ENCODE peak calls at places on chromosomes 2 and 18, in ten cellular contexts. A, G, O, B, R, Q, V, I, N and C are unnamed samples.

GRCh38 chr2:99928472-99929053 is 213.8 kb downstream of the AFF3 start:
- DNase-seq in A (no peak), Q (no peak), I (no peak), N (no peak), V (no peak), G (no peak), B (no peak), O (no peak), R (no peak), C (no peak)

GRCh38 chr2:129112181-129112580 is 793.5 kb upstream of the HS6ST1 start:
- DNase-seq in I (no peak), N (no peak), V (no peak), A (no peak), B (no peak), G (no peak), Q (no peak), R (no peak), O (no peak), C (no peak)

GRCh38 chr2:78397198-78397597 is 628.3 kb upstream of the REG3G start:
- DNase-seq in A (no peak), R (no peak), Q (no peak), G (no peak), B (no peak), N (no peak), O (no peak), V (no peak), I (no peak), C (no peak)

GRCh38 chr2:159098374-159098773 is 129.9 kb downstream of the TANC1 start:
- DNase-seq in V (no peak), N (no peak), G (no peak), I (no peak), B (peak), Q (no peak), A (no peak), R (no peak), O (no peak), C (no peak)

GRCh38 chr2:191917967-191918651 is 71.2 kb upstream of the CAVIN2 start:
- DNase-seq in B (no peak), O (no peak), N (no peak), Q (no peak), I (no peak), G (no peak), A (no peak), R (no peak), V (no peak), C (no peak)

GRCh38 chr2:105394951-105395611 is 3.8 kb downstream of the FHL2 start:
- DNase-seq in I (no peak), Q (peak), O (no peak), R (no peak), B (peak), G (peak), V (no peak), A (no peak), N (no peak), C (no peak)

GRCh38 chr2:8059794-8060193 is 622.1 kb upstream of the ID2 start:
- DNase-seq in G (no peak), B (no peak), V (no peak), Q (no peak), N (no peak), O (no peak), R (no peak), A (no peak), I (no peak), C (no peak)

GRCh38 chr2:145020694-145021093 is 500.8 kb upstream of the ZEB2 start:
- DNase-seq in Q (peak), I (no peak), V (no peak), O (no peak), A (no peak), B (peak), N (no peak), G (no peak), R (no peak), C (no peak)

GRCh38 chr2:237691908-237692600 is 64.7 kb downstream of the LRRFIP1 start:
- DNase-seq in N (peak), V (no peak), G (peak), R (no peak), A (peak), I (peak), O (peak), Q (peak), B (peak), C (peak)

GRCh38 chr2:190984595-190984994 is 29.4 kb downstream of the STAT1 start:
- DNase-seq in Q (peak), V (no peak), G (peak), A (no peak), O (no peak), B (peak), N (no peak), R (no peak), I (no peak), C (peak)

GRCh38 chr2:46645681-46646162 is 166.4 kb downstream of the TMEM247 start:
- DNase-seq in B (peak), Q (peak), A (no peak), V (no peak), I (no peak), N (no peak), R (no peak), G (peak), O (peak), C (peak)

GRCh38 chr2:152950125-152950524 is 231.7 kb downstream of the ARL6IP6 start:
- DNase-seq in V (peak), R (no peak), N (peak), Q (peak), I (no peak), A (no peak), O (no peak), G (peak), B (no peak), C (no peak)

GRCh38 chr2:133956434-133956935 is 297.4 kb upstream of the MGAT5 start:
- DNase-seq in V (no peak), G (no peak), R (no peak), A (no peak), I (no peak), N (no peak), Q (no peak), O (no peak), B (no peak), C (no peak)

GRCh38 chr2:98608962-98609604 is 694 bp downstream of the UNC50 start:
- DNase-seq in G (peak), N (no peak), A (no peak), B (peak), R (no peak), V (no peak), Q (peak), I (no peak), O (no peak), C (no peak)

GRCh38 chr2:42846932-42847595 is 54.7 kb upstream of the HAAO start:
- DNase-seq in B (no peak), I (no peak), V (no peak), O (no peak), A (peak), Q (no peak), N (no peak), R (no peak), G (no peak), C (no peak)

GRCh38 chr2:66122491-66122890 is 312.4 kb upstream of the MEIS1 start:
- DNase-seq in B (no peak), Q (no peak), V (no peak), A (no peak), I (no peak), O (no peak), N (no peak), G (no peak), R (no peak), C (no peak)

GRCh38 chr2:176291335-176291734 is 22.1 kb downstream of the MTX2 start:
- DNase-seq in V (no peak), O (no peak), A (no peak), N (no peak), B (peak), I (no peak), G (no peak), R (no peak), Q (no peak), C (no peak)

GRCh38 chr2:37627715-37628114 is 43.7 kb downstream of the CDC42EP3 start:
- DNase-seq in G (no peak), I (no peak), A (no peak), R (no peak), Q (no peak), V (no peak), B (no peak), O (no peak), N (no peak), C (no peak)

GRCh38 chr2:54384301-54385035 is 71.7 kb upstream of the SPTBN1 start:
- DNase-seq in V (no peak), A (no peak), R (no peak), O (no peak), I (no peak), B (no peak), N (no peak), G (no peak), Q (no peak), C (no peak)

GRCh38 chr18:46416706-46417638 is 240.0 kb downstream of the LOXHD1 start:
- DNase-seq in B (no peak), A (no peak), G (no peak), O (no peak), N (peak), R (no peak), I (no peak), V (no peak), Q (no peak), C (no peak)

GRCh38 chr2:212034841-212035585 is 503.6 kb downstream of the ERBB4 start:
- DNase-seq in Q (peak), R (no peak), O (no peak), B (no peak), N (no peak), V (no peak), A (no peak), I (no peak), G (no peak), C (no peak)

GRCh38 chr2:60306231-60306861 is 247.1 kb downstream of the BCL11A start:
- DNase-seq in I (peak), Q (peak), G (no peak), R (no peak), N (no peak), O (no peak), B (no peak), A (no peak), V (no peak), C (no peak)

GRCh38 chr18:62555135-62555534 is 32.3 kb downstream of the ZCCHC2 start:
- DNase-seq in B (peak), N (no peak), R (peak), A (no peak), Q (peak), O (no peak), I (no peak), V (no peak), G (peak), C (no peak)

GRCh38 chr2:231399046-231399852 is 3.7 kb downstream of the B3GNT7 start:
- DNase-seq in O (no peak), I (no peak), G (no peak), Q (no peak), A (no peak), V (no peak), B (no peak), R (no peak), N (no peak), C (no peak)

GRCh38 chr18:37577051-37577611 is 11.5 kb upstream of the CELF4 start:
- DNase-seq in A (no peak), N (no peak), V (no peak), R (no peak), I (no peak), Q (no peak), O (peak), G (no peak), B (no peak), C (no peak)

GRCh38 chr2:217903859-217904613 is 98.8 kb downstream of the TNS1 start:
- DNase-seq in I (no peak), A (peak), Q (peak), V (no peak), G (peak), R (no peak), B (peak), O (peak), N (no peak), C (no peak)

GRCh38 chr2:9210030-9210429 is 3.4 kb downstream of the ASAP2 start:
- DNase-seq in O (no peak), A (no peak), R (no peak), G (no peak), B (no peak), N (no peak), V (no peak), Q (no peak), I (no peak), C (no peak)

GRCh38 chr2:74267068-74267467 is 68.7 kb downstream of the MTHFD2 start:
- DNase-seq in B (no peak), N (peak), G (no peak), I (no peak), V (no peak), R (no peak), A (no peak), O (no peak), Q (no peak), C (no peak)

GRCh38 chr2:85516649-85517389 is 22.1 kb upstream of the MAT2A start:
- DNase-seq in Q (no peak), I (no peak), A (peak), V (no peak), B (no peak), O (no peak), R (no peak), G (no peak), N (no peak), C (no peak)

GRCh38 chr2:9288233-9288632 is 81.6 kb downstream of the ASAP2 start:
- DNase-seq in V (peak), I (no peak), R (peak), G (peak), A (no peak), O (no peak), Q (peak), B (peak), N (no peak), C (peak)

GRCh38 chr2:166126014-166126639 is 1.7 kb downstream of the SCN1A start:
- DNase-seq in B (peak), G (peak), I (no peak), Q (peak), R (no peak), N (no peak), A (no peak), V (no peak), O (no peak), C (no peak)

GRCh38 chr2:207863345-207863744 is 93.6 kb upstream of the FZD5 start:
- DNase-seq in V (no peak), N (no peak), Q (no peak), R (no peak), I (no peak), G (no peak), B (no peak), A (no peak), O (no peak), C (no peak)

GRCh38 chr2:84996909-84997308 is 25.9 kb downstream of the KCMF1 start:
- DNase-seq in G (no peak), Q (no peak), N (no peak), O (no peak), R (no peak), V (no peak), I (no peak), A (no peak), B (no peak), C (no peak)

GRCh38 chr18:36355511-36355910 is 58.0 kb downstream of the FHOD3 start:
- DNase-seq in V (no peak), O (no peak), G (no peak), I (no peak), N (no peak), R (no peak), A (no peak), B (no peak), Q (no peak), C (no peak)

GRCh38 chr18:49178736-49179135 is 228.0 kb upstream of the SMAD7 start:
- DNase-seq in V (no peak), Q (peak), N (no peak), B (peak), O (no peak), G (peak), R (no peak), A (no peak), I (peak), C (no peak)

GRCh38 chr18:80190311-80190710 is 57.0 kb downstream of the PARD6G start:
- DNase-seq in Q (no peak), R (no peak), V (no peak), G (no peak), A (no peak), B (no peak), I (no peak), N (no peak), O (no peak), C (no peak)

GRCh38 chr2:241540391-241540765 is 18.2 kb upstream of the BOK start:
- DNase-seq in I (no peak), A (no peak), V (no peak), B (no peak), R (no peak), Q (no peak), O (no peak), G (no peak), N (no peak), C (no peak)
- H3K4me3 ChIP-seq in I (no peak), A (peak), V (no peak), B (peak), R (peak), Q (no peak), O (peak), G (no peak), N (no peak), C (no peak)

GRCh38 chr18:55324166-55324565 is 263.8 kb downstream of the TCF4 start:
- DNase-seq in O (no peak), I (no peak), N (no peak), R (no peak), G (no peak), Q (no peak), V (no peak), B (no peak), A (no peak), C (no peak)

GRCh38 chr18:55321268-55322175 is 266.5 kb downstream of the TCF4 start:
- DNase-seq in A (peak), Q (peak), R (no peak), I (peak), N (no peak), G (peak), B (peak), O (peak), V (no peak), C (peak)

GRCh38 chr18:55320399-55321255 is 267.4 kb downstream of the TCF4 start:
- DNase-seq in R (no peak), G (peak), Q (peak), N (no peak), V (no peak), A (no peak), B (peak), O (no peak), I (no peak), C (no peak)

GRCh38 chr18:55323051-55323994 is 264.7 kb downstream of the TCF4 start:
- DNase-seq in O (no peak), G (peak), R (no peak), Q (peak), A (no peak), I (no peak), V (no peak), N (no peak), B (peak), C (no peak)

DNA sequence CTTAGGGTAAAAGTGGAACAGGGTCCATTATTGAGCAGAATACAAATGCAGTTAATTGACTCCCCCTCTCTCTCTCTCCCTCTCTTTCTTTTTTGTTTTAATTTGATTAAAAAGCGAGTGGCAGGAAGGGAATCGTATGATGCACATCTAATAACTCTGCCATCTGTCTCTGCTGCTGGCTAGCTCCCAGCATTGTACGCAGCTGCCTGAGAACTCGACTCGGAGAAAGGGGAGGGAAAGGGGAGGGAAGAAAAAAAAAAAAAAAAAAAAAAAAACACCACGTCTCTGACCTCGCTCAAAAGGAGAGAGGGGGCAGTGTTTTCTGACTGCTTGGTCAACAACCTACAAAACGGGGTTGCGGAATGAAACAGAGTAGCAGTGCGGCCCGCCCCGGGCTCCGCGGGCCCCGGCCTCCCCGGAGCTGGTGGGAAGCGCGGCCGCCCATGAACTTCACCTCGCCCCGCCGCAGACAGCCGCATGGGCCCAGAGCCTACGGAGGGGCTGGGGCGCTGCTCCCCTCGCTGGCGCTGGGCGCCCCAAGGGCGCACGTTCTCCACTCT is 265.7 kb downstream of the TCF4 start:
- DNase-seq in B (peak), Q (peak), N (no peak), G (peak), I (peak), V (peak), R (no peak), A (peak), O (peak), C (peak)
- TF ChIP-seq CTCF in B (peak), Q (peak), N (no peak), G (no peak), I (no peak), V (no peak), R (no peak), A (no peak), O (no peak), C (no peak)

DNA sequence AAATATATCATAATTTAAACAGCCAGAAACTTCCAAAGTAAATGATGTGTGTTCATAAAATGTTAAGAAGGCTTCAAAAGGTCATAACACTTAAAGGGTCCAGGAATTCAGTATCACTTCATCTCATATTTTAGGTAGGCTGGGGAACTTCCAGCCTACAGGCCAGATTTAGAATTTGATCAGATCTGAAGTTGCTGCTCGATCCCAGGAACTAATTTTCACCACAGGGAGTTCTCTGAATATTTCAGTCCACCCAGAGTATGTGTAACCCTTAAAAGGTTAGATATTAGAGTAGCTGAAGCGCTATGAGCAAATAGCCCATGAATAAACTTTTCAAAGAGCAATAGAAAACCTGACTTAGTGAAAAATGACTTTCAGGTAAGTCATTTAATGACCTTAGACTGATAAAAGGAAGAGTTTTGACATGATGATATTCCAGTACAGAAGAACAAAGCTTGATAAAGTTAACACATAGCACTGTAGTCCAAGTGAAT is 1.7 kb downstream of the WIPF1 start:
- DNase-seq in V (no peak), I (no peak), N (no peak), A (no peak), Q (peak), O (no peak), G (no peak), B (no peak), R (no peak), C (no peak)
- H3K4me3 ChIP-seq in V (no peak), I (peak), N (peak), A (peak), Q (no peak), O (peak), G (no peak), B (no peak), R (no peak), C (no peak)

DNA sequence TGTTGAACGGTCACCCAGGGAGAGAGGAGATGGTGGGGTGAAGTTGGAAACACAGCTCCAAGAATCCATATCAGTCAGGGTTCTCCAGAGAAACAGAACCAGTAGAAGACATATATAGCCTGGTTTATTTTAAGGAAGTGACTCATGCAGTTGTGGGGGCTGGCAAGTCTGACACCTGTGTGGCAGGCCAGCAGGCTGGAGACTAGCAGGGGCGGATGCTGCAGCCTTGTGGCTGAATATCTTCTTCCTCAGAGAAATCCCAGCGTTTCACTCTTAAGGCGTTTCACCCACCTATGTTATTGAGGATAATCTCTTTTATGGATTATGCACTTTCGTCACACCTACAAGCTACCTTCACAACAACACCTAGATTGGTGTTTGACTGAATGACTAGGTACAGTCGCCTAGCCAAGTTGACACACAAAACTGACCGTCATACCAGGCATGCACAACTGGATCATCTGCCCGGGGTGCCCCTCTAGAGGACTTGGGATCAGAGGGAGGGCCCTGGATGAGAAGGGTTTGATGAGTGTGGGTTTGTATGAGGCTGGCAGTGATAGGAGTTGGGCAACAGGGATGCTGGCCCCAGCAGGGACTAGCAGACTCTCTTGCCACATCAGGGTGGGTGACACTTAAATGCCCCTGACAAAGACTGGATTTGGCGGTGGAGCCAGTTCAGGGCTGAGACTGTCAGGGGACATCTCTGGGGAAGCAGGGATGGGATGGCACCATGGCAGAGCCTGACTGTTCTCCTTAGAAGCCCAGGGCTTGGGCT is 23.4 kb downstream of the MROH2A start:
- DNase-seq in Q (peak), B (peak), V (no peak), G (no peak), R (no peak), A (peak), I (no peak), N (no peak), O (no peak), C (no peak)
- TF ChIP-seq CTCF in Q (no peak), B (no peak), V (no peak), G (no peak), R (no peak), A (no peak), I (no peak), N (no peak), O (no peak), C (no peak)

GRCh38 chr2:240254337-240255164 is 114.1 kb upstream of the OTOS start:
- DNase-seq in N (no peak), B (no peak), G (no peak), A (no peak), R (no peak), I (no peak), V (no peak), Q (no peak), O (no peak), C (no peak)
- H3K4me3 ChIP-seq in N (no peak), B (no peak), G (no peak), A (no peak), R (no peak), I (no peak), V (no peak), Q (no peak), O (no peak), C (no peak)